ENCODE peak calls at places on chromosomes 4 and X, in five cellular contexts. M is stomach, B is A549, C is pancreas, Q is lower lobe of right lung. V is an unnamed sample.

GRCh38 chrX:35919536-35920309 is at the start of gene CFAP47:
- DNase-seq in M (peak), B (peak), Q (peak), C (peak), V (peak)

GRCh38 chr4:20618010-20618409 is 82.2 kb upstream of the PACRGL start:
- DNase-seq in C (no peak), Q (peak), B (no peak), M (no peak), V (no peak)

GRCh38 chr4:79881407-79881806 is 191.6 kb downstream of the ANTXR2 start:
- DNase-seq in C (no peak), Q (no peak), M (no peak), B (no peak), V (no peak)

GRCh38 chr4:54229631-54230478 is 762 bp downstream of the PDGFRA start:
- DNase-seq in C (no peak), Q (peak), B (no peak), M (no peak), V (no peak)

GRCh38 chrX:86121916-86122315 is 26.3 kb upstream of the DACH2 start:
- DNase-seq in C (no peak), M (no peak), Q (no peak), B (no peak), V (no peak)

GRCh38 chr4:68361146-68361589 is 11.3 kb upstream of the YTHDC1 start:
- DNase-seq in Q (no peak), C (no peak), M (no peak), B (peak), V (no peak)

GRCh38 chr4:32031026-32031425 is 1310.9 kb downstream of the PCDH7 start:
- DNase-seq in B (no peak), M (no peak), C (no peak), Q (no peak), V (no peak)

GRCh38 chr4:145732001-145732400 is 52.1 kb downstream of the C4orf51 start:
- DNase-seq in Q (no peak), C (no peak), B (no peak), M (no peak), V (no peak)

GRCh38 chr4:101178731-101179130 is 168.6 kb downstream of the PPP3CA start:
- DNase-seq in M (no peak), Q (no peak), C (no peak), B (no peak), V (no peak)

GRCh38 chr4:61202638-61203495 is 2.7 kb downstream of the ADGRL3 start:
- DNase-seq in Q (no peak), B (no peak), C (no peak), M (no peak), V (peak)

GRCh38 chr4:54231419-54232150 is 2.5 kb downstream of the PDGFRA start:
- DNase-seq in B (no peak), M (no peak), Q (no peak), C (no peak), V (no peak)

GRCh38 chr4:98662619-98663225 is 4.3 kb upstream of the TSPAN5 start:
- DNase-seq in C (no peak), Q (no peak), B (no peak), M (no peak), V (no peak)
- H3K27ac ChIP-seq in C (no peak), Q (peak), B (no peak), M (no peak), V (peak)

DNA sequence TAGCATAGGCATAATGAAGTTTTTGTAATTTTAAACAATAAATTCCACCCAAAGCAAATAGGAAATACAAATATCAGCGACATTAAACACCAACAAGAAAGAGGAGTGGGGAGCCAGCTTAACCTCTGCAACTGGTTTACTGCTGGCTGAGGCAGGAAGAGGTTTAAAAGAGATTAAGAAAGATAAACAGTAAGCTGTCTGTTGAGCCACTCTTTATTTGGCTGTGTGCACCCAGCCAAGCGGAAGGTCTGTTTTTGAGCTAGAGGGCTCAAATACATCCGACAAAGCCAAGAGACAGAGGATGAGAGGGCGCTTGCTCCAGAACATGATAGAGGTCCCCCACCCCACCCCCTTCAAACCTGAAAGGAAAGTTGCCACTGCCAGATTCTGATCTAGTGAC is 191.4 kb downstream of the MGST2 start:
- DNase-seq in Q (no peak), M (no peak), C (no peak), B (no peak), V (no peak)
- H3K4me3 ChIP-seq in Q (no peak), M (no peak), C (no peak), B (no peak), V (no peak)

GRCh38 chr4:186032259-186032658 is 36.7 kb upstream of the TLR3 start:
- DNase-seq in M (no peak), C (no peak), B (peak), Q (no peak), V (no peak)
- TF ChIP-seq CTCF in M (peak), C (no peak), B (no peak), Q (no peak), V (peak)

DNA sequence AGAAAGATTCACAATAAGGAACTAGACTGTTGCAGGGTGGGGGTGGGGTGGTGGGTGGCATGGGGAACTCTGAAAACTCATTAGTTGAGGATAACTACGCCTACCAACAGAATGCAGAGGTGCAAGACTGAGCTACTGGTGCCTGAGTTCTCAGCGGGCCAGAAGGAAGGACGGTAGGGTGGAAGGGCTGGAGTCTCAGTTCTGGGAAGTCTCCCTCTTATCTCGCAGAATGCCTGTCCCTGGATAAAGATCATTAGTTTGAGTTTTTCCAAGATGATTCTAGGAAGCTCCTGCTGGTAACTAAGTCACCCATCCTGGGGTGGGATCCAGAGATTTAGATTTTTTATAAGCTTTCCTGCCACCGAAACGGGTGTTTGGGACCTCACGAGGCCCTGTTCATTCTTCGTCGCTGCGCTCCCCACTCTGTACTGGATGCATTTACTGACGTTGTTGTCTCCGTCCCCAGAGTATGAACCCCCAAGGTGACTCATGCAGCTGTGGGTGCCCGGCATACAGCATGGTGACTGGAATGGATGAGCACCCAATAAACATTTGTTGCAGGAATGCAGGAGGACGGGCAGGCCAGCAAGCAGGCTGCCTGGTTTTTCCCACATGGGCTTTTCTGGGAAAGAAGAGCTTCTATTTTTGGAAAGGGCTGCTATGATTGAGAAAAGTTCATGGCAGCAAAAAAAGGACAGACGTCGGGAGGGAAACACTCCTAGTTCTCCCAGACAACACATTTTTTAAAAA is 1.1 kb upstream of the SOD3 start:
- DNase-seq in B (no peak), M (no peak), C (peak), Q (no peak), V (no peak)
- H3K27ac ChIP-seq in B (no peak), M (no peak), C (peak), Q (peak), V (peak)

GRCh38 chrX:30819080-30819479 is 70.0 kb downstream of the TAB3 start:
- DNase-seq in C (no peak), B (no peak), Q (no peak), M (no peak), V (no peak)

GRCh38 chrX:30816079-30816478 is 73.0 kb downstream of the TAB3 start:
- DNase-seq in M (no peak), C (no peak), Q (no peak), B (no peak), V (no peak)

GRCh38 chrX:30812326-30812725 is 76.7 kb downstream of the TAB3 start:
- DNase-seq in Q (no peak), C (no peak), M (no peak), B (no peak), V (no peak)

DNA sequence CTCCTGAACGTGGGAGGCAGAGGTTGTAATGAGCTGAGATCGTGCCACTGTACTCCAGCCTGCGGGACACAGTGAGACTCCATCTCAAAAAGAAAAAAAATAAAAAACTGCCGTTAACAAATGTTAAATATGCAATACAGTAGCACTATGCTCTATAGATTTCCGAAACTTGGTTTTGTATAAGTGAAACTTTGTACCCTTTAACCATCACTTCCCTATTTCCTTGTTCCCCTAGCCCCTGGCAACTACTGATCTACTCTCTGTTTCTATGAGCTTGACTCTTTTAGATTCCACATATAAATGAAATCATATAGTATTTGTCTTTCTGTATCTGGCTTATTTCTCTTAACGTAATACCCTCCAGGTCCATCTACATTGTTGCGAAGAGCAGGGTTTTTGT is 74.1 kb downstream of the TAB3 start:
- DNase-seq in Q (no peak), C (no peak), M (no peak), B (no peak), V (no peak)
- H3K4me3 ChIP-seq in Q (no peak), C (no peak), M (no peak), B (no peak), V (no peak)

GRCh38 chr4:176125063-176125462 is 59.4 kb downstream of the WDR17 start:
- DNase-seq in M (no peak), C (no peak), Q (no peak), B (no peak), V (no peak)

DNA sequence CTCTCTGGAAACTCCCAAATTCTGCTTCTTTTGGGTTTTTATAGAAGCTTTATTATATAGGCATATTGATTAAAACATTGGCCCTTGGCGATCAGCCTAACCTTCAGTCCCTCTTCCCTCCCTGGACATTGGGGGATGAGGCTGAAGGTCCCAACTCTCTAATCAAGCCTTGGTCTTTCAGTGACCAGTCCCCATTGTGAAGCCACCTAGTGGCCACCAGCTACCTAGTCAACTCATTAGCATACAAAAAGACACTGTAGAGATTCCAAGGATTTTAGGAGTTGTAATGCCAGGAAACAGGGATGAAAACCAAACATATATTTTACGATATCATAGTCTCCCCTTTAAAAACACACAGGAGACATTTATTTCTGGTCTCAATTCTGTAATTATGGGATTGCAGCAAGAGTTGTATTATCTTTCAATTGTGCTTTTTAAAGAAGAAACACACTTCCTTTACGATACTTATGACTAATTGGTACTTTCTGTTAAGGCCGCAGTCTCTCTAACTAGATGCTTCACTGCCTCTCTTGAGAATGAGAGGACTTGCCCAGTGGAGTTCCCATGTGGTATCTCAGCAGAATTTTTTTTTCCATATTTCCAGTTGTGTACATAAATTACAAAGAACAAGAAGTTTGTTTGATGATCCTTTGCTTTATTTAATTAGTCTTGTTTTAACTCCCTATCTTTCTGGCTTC is 58.2 kb downstream of the WDR17 start:
- DNase-seq in B (peak), C (peak), M (peak), Q (no peak), V (no peak)
- TF ChIP-seq CTCF in B (peak), C (peak), M (peak), Q (peak), V (peak)